ENCODE peak calls at places on chromosome 13, in four cellular contexts. L, T, I and P are unnamed samples.

GRCh38 chr13:42820450-42820849 is 39.1 kb downstream of the FAM216B start:
- ATAC-seq in T (no peak), L (no peak), I (no peak), P (no peak)

GRCh38 chr13:46519177-46519576 is 33.8 kb upstream of the LRCH1 start:
- ATAC-seq in L (no peak), I (no peak), T (no peak), P (no peak)

GRCh38 chr13:81762449-81762848 is 1421.5 kb upstream of the SPRY2 start:
- ATAC-seq in I (no peak), T (no peak), L (no peak), P (no peak)

GRCh38 chr13:75803175-75803611 is 167.1 kb downstream of the LMO7 start:
- ATAC-seq in I (no peak), T (no peak), L (no peak), P (no peak)

GRCh38 chr13:44096906-44097305 is 217.2 kb downstream of the LACC1 start:
- ATAC-seq in L (no peak), T (no peak), I (no peak), P (no peak)

GRCh38 chr13:113493315-113493951 is 2.9 kb upstream of the DCUN1D2 start:
- ATAC-seq in T (no peak), L (peak), I (peak), P (no peak)

GRCh38 chr13:49587311-49587847 is 2.0 kb upstream of the RCBTB1 start:
- ATAC-seq in I (no peak), T (no peak), L (no peak), P (no peak)

GRCh38 chr13:101655435-101655834 is 203.0 kb downstream of the ITGBL1 start:
- ATAC-seq in L (no peak), I (no peak), T (no peak), P (no peak)

GRCh38 chr13:36979361-36980040 is 19.6 kb downstream of the ALG5 start:
- ATAC-seq in I (no peak), L (no peak), T (no peak), P (no peak)

GRCh38 chr13:44132710-44133109 is 240.9 kb upstream of the SERP2 start:
- ATAC-seq in T (peak), I (no peak), L (peak), P (peak)

GRCh38 chr13:112638157-112638750 is 50.3 kb upstream of the TUBGCP3 start:
- ATAC-seq in I (no peak), T (no peak), L (no peak), P (no peak)

GRCh38 chr13:77537302-77537919 is 1.9 kb downstream of the SCEL start:
- ATAC-seq in L (no peak), I (no peak), T (peak), P (no peak)

GRCh38 chr13:67259208-67259607 is 29.1 kb upstream of the PCDH9 start:
- ATAC-seq in I (no peak), T (no peak), L (no peak), P (no peak)

GRCh38 chr13:114264886-114265611 is 16.4 kb upstream of the UPF3A start:
- ATAC-seq in I (no peak), T (no peak), L (no peak), P (no peak)

GRCh38 chr13:30431269-30431950 is 9.1 kb downstream of the UBE2L5 start:
- ATAC-seq in L (peak), T (no peak), I (peak), P (no peak)

GRCh38 chr13:94178625-94179244 is 300.7 kb downstream of the DCT start:
- ATAC-seq in L (no peak), I (no peak), T (no peak), P (no peak)

GRCh38 chr13:28541966-28542365 is 47.0 kb upstream of the FLT1 start:
- ATAC-seq in L (no peak), T (no peak), I (no peak), P (no peak)

GRCh38 chr13:21537105-21537504 is 66.9 kb downstream of the MICU2 start:
- ATAC-seq in L (no peak), T (no peak), I (no peak), P (no peak)

GRCh38 chr13:21481359-21481758 is 22.3 kb upstream of the ZDHHC20 start:
- ATAC-seq in L (no peak), T (no peak), I (no peak), P (no peak)

GRCh38 chr13:109419896-109420295 is 366.5 kb downstream of the IRS2 start:
- ATAC-seq in T (no peak), L (no peak), I (no peak), P (no peak)

GRCh38 chr13:28530729-28531194 is 35.8 kb upstream of the FLT1 start:
- ATAC-seq in T (peak), L (peak), I (peak), P (no peak)

GRCh38 chr13:65613004-65613403 is 1617.1 kb downstream of the PCDH9 start:
- ATAC-seq in T (no peak), L (peak), I (no peak), P (no peak)

GRCh38 chr13:24106429-24106828 is 54.1 kb upstream of the SPATA13 start:
- ATAC-seq in T (no peak), I (no peak), L (no peak), P (no peak)

GRCh38 chr13:93862259-93862658 is 617.2 kb downstream of the DCT start:
- ATAC-seq in L (no peak), I (no peak), T (no peak), P (no peak)

GRCh38 chr13:110575322-110576069 is 14.0 kb upstream of the RAB20 start:
- ATAC-seq in T (peak), L (peak), I (peak), P (peak)

GRCh38 chr13:114154476-114154875 is 22.1 kb upstream of the RASA3 start:
- ATAC-seq in I (no peak), L (no peak), T (no peak), P (no peak)

GRCh38 chr13:78309497-78310180 is 293.7 kb downstream of the POU4F1 start:
- ATAC-seq in T (no peak), L (no peak), I (no peak), P (no peak)

GRCh38 chr13:73520566-73521290 is 461.9 kb downstream of the KLF5 start:
- ATAC-seq in T (no peak), I (no peak), L (no peak), P (no peak)

GRCh38 chr13:39587939-39588338 is 15.1 kb downstream of the LHFPL6 start:
- ATAC-seq in I (no peak), T (no peak), L (no peak), P (no peak)

GRCh38 chr13:80359459-80360297 is 18.8 kb upstream of the SPRY2 start:
- ATAC-seq in I (peak), L (no peak), T (no peak), P (peak)

GRCh38 chr13:106570354-106570822 is 2.5 kb upstream of the ARGLU1 start:
- ATAC-seq in L (peak), T (peak), I (no peak), P (peak)
- TF ChIP-seq POLR2AphosphoS5 in L (peak), T (no peak), I (no peak), P (no peak)

GRCh38 chr13:106382569-106382968 is 152.9 kb downstream of the EFNB2 start:
- ATAC-seq in I (no peak), L (peak), T (no peak), P (no peak)
- H3K4me3 ChIP-seq in I (no peak), L (no peak), T (no peak), P (no peak)

GRCh38 chr13:70353096-70353495 is 244.8 kb upstream of the KLHL1 start:
- ATAC-seq in T (no peak), I (no peak), L (no peak), P (no peak)
- TF ChIP-seq POLR2AphosphoS5 in T (no peak), I (no peak), L (no peak), P (no peak)

GRCh38 chr13:104001766-104002165 is 935.5 kb upstream of the SLC10A2 start:
- ATAC-seq in I (no peak), L (no peak), T (no peak), P (no peak)

DNA sequence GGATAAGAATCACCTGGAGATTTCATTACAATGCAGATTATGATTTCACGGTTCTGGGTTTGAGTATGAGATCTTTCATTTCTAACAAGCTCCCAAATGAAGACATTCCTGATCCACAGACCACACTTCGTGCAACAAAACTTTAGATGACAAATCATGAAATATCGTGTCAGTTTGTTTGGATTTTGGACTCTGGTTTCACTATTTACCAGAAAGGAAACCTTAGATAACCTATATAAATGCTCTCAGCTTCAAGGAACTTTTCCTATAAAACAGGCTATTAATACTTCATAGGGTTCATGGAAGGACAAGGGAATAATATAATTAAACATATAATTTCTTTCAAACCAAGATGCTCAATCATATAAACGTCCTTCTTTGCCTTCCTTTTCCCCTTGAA is 930.5 kb upstream of the SLC10A2 start:
- ATAC-seq in L (no peak), I (no peak), T (no peak), P (no peak)
- H3K4me3 ChIP-seq in L (no peak), I (no peak), T (no peak), P (no peak)

GRCh38 chr13:99357149-99357596 is 50.0 kb upstream of the GPR183 start:
- ATAC-seq in I (no peak), T (no peak), L (no peak), P (no peak)
- TF ChIP-seq POLR2AphosphoS5 in I (no peak), T (no peak), L (no peak), P (no peak)

DNA sequence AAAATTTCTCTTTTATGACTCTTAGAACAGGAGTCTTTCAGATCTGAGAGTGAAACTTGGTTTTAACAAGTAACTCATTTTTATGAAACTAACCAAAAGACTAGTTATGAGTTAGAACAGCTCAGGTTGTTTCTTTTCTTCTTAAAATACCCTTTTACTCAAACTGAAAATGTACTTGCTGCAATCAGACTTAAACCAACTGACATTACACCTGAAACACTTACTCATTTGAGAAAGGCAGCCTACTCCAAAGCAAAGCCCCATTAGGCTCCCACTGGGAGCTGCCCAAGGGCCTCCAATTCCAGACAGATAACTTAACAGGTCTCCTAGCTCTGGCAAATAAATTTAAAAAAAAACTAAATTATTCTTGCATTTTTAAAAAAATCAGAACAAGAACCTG is 3.6 kb downstream of the FOXO1 start:
- ATAC-seq in T (no peak), I (no peak), L (no peak), P (no peak)
- H3K4me3 ChIP-seq in T (no peak), I (no peak), L (no peak), P (peak)

GRCh38 chr13:26436914-26437313 is 120.6 kb upstream of the WASF3 start:
- ATAC-seq in L (no peak), I (no peak), T (no peak), P (no peak)

DNA sequence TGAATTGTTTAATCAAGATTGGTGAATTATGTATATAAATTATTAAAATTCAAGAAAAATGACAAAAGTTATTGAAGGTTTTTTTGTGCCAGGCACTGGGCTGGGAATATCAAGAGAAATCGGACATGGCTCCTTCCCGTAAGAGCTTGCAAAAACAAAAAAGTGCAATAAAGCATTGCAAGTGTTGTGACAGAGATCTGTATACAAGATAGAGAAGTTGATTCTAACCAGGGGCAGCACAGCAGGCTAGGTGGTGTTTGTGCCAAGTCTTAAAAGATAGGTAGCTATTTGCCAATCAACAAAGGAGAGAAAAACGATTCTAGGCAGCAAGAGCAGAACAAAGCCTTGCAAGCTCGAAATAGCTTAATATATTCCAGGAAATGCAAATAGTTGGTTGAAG is 123.7 kb upstream of the WASF3 start:
- ATAC-seq in I (no peak), L (no peak), T (no peak), P (no peak)
- TF ChIP-seq POLR2AphosphoS5 in I (no peak), L (no peak), T (no peak), P (peak)